ENCODE peak calls at places on chromosome 4, in nine cellular contexts. U, I, E, B, M, R, Y, K and P are unnamed samples.

GRCh38 chr4:176656108-176656507 is 136.6 kb downstream of the VEGFC start:
- DNase-seq in U (no peak), M (no peak), E (no peak), Y (no peak), B (no peak), K (no peak), I (no peak), R (no peak), P (no peak)

GRCh38 chr4:64756016-64756415 is 346.8 kb upstream of the TECRL start:
- DNase-seq in U (no peak), R (no peak), B (no peak), K (no peak), M (no peak), E (no peak), Y (no peak), I (no peak), P (no peak)

GRCh38 chr4:4930677-4931076 is 71.2 kb downstream of the MSX1 start:
- DNase-seq in M (no peak), Y (no peak), B (no peak), E (no peak), K (no peak), U (no peak), I (peak), R (no peak), P (no peak)

GRCh38 chr4:135838889-135839288 is 1637.3 kb upstream of the PABPC4L start:
- DNase-seq in M (no peak), E (no peak), B (no peak), K (no peak), U (no peak), R (no peak), Y (no peak), I (no peak), P (no peak)

GRCh38 chr4:71126719-71127118 is 133.3 kb downstream of the DCK start:
- DNase-seq in E (no peak), K (no peak), R (no peak), M (no peak), U (peak), Y (no peak), I (no peak), B (no peak), P (no peak)

GRCh38 chr4:94413085-94413685 is 38.6 kb upstream of the PDLIM5 start:
- DNase-seq in Y (no peak), U (no peak), B (no peak), E (no peak), M (no peak), R (no peak), I (no peak), K (no peak), P (no peak)

GRCh38 chr4:82525287-82525898 is 36.4 kb downstream of the TMEM150C start:
- DNase-seq in E (no peak), U (no peak), R (no peak), Y (no peak), M (no peak), K (no peak), I (no peak), B (no peak), P (no peak)

GRCh38 chr4:130738233-130738632 is 1642.3 kb downstream of the C4orf33 start:
- DNase-seq in R (no peak), E (peak), M (no peak), Y (no peak), I (no peak), K (no peak), U (no peak), B (no peak), P (no peak)

GRCh38 chr4:119510750-119511149 is 117.9 kb downstream of the PDE5A start:
- DNase-seq in M (no peak), U (no peak), B (no peak), I (no peak), Y (no peak), K (no peak), R (no peak), E (no peak), P (no peak)

GRCh38 chr4:15855804-15856475 is 77.8 kb downstream of the CD38 start:
- DNase-seq in I (peak), Y (no peak), R (no peak), U (no peak), E (no peak), K (no peak), M (no peak), B (no peak), P (no peak)

GRCh38 chr4:67568820-67569219 is 10.3 kb downstream of the STAP1 start:
- DNase-seq in R (no peak), I (no peak), U (no peak), M (no peak), E (no peak), B (no peak), Y (no peak), K (no peak), P (peak)

GRCh38 chr4:169243808-169244207 is 26.9 kb downstream of the SH3RF1 start:
- DNase-seq in K (no peak), Y (no peak), I (no peak), M (no peak), R (no peak), B (no peak), E (no peak), U (no peak), P (no peak)

GRCh38 chr4:13701937-13702446 is 74.5 kb upstream of the BOD1L1 start:
- DNase-seq in M (no peak), Y (no peak), K (no peak), R (no peak), B (no peak), I (no peak), U (no peak), E (no peak), P (peak)

GRCh38 chr4:84697615-84698201 is 114.8 kb downstream of the CDS1 start:
- DNase-seq in M (no peak), K (no peak), B (no peak), Y (no peak), E (no peak), U (no peak), I (no peak), R (no peak), P (no peak)

GRCh38 chr4:119692001-119692400 is 63.4 kb upstream of the PDE5A start:
- DNase-seq in K (no peak), R (no peak), E (no peak), U (no peak), I (peak), Y (no peak), M (no peak), B (no peak), P (no peak)

GRCh38 chr4:47550899-47551548 is 65.9 kb downstream of the ATP10D start:
- DNase-seq in I (no peak), M (no peak), Y (no peak), K (no peak), E (no peak), B (no peak), U (no peak), R (no peak), P (no peak)